ENCODE peak calls at places on chromosomes 4 and X, in six cellular contexts. One of them, this sample, is unnamed.

GRCh38 chr4:22688236-22688635 is 4.5 kb upstream of the GBA3 start:
- DNase-seq in progenitor cell of endocrine pancreas: no peak
- DNase-seq in NCI-H2029 treated with DMSO at 0.1 percent for 48 hours: no peak
- DNase-seq in right cardiac atrium: no peak
- DNase-seq in ELR: peak; percentile 19
- DNase-seq in stimulated activated CD8-positive, alpha-beta memory T cell treated with anti-CD3 and anti-CD28 coated beads, Interleukin-4, amount 100 ng/mL, for 24 hours: no peak
- DNase-seq in this sample: peak; percentile 82

GRCh38 chr4:54731552-54731951 is 73.8 kb downstream of the KIT start:
- DNase-seq in progenitor cell of endocrine pancreas: no peak
- DNase-seq in NCI-H2029 treated with DMSO at 0.1 percent for 48 hours: no peak
- DNase-seq in right cardiac atrium: no peak
- DNase-seq in ELR: no peak
- DNase-seq in stimulated activated CD8-positive, alpha-beta memory T cell treated with anti-CD3 and anti-CD28 coated beads, Interleukin-4, amount 100 ng/mL, for 24 hours: no peak
- DNase-seq in this sample: peak; percentile 74

GRCh38 chr4:15337258-15337657 is 90.6 kb upstream of the C1QTNF7 start:
- DNase-seq in progenitor cell of endocrine pancreas: no peak
- DNase-seq in NCI-H2029 treated with DMSO at 0.1 percent for 48 hours: no peak
- DNase-seq in right cardiac atrium: no peak
- DNase-seq in ELR: no peak
- DNase-seq in stimulated activated CD8-positive, alpha-beta memory T cell treated with anti-CD3 and anti-CD28 coated beads, Interleukin-4, amount 100 ng/mL, for 24 hours: no peak
- DNase-seq in this sample: no peak

GRCh38 chrX:150269613-150270254 is 93.4 kb upstream of the MAMLD1 start:
- DNase-seq in progenitor cell of endocrine pancreas: peak; percentile 27
- DNase-seq in NCI-H2029 treated with DMSO at 0.1 percent for 48 hours: no peak
- DNase-seq in right cardiac atrium: no peak
- DNase-seq in ELR: no peak
- DNase-seq in stimulated activated CD8-positive, alpha-beta memory T cell treated with anti-CD3 and anti-CD28 coated beads, Interleukin-4, amount 100 ng/mL, for 24 hours: no peak
- DNase-seq in this sample: peak; percentile 86

GRCh38 chrX:148755111-148755510 is 254.7 kb downstream of the AFF2 start:
- DNase-seq in progenitor cell of endocrine pancreas: no peak
- DNase-seq in NCI-H2029 treated with DMSO at 0.1 percent for 48 hours: no peak
- DNase-seq in right cardiac atrium: no peak
- DNase-seq in ELR: no peak
- DNase-seq in stimulated activated CD8-positive, alpha-beta memory T cell treated with anti-CD3 and anti-CD28 coated beads, Interleukin-4, amount 100 ng/mL, for 24 hours: no peak
- DNase-seq in this sample: no peak

GRCh38 chrX:154012336-154012991 is 7.2 kb downstream of the IRAK1 start:
- DNase-seq in progenitor cell of endocrine pancreas: no peak
- DNase-seq in NCI-H2029 treated with DMSO at 0.1 percent for 48 hours: no peak
- DNase-seq in right cardiac atrium: no peak
- DNase-seq in ELR: no peak
- DNase-seq in stimulated activated CD8-positive, alpha-beta memory T cell treated with anti-CD3 and anti-CD28 coated beads, Interleukin-4, amount 100 ng/mL, for 24 hours: no peak
- DNase-seq in this sample: no peak

GRCh38 chr4:73452953-73453700 is 17.1 kb downstream of the AFP start:
- DNase-seq in progenitor cell of endocrine pancreas: no peak
- DNase-seq in NCI-H2029 treated with DMSO at 0.1 percent for 48 hours: no peak
- DNase-seq in right cardiac atrium: no peak
- DNase-seq in ELR: no peak
- DNase-seq in stimulated activated CD8-positive, alpha-beta memory T cell treated with anti-CD3 and anti-CD28 coated beads, Interleukin-4, amount 100 ng/mL, for 24 hours: no peak
- DNase-seq in this sample: no peak

GRCh38 chrX:19794690-19795089 is 92.7 kb downstream of the SH3KBP1 start:
- DNase-seq in progenitor cell of endocrine pancreas: no peak
- DNase-seq in NCI-H2029 treated with DMSO at 0.1 percent for 48 hours: no peak
- DNase-seq in right cardiac atrium: no peak
- DNase-seq in ELR: peak; percentile 19
- DNase-seq in stimulated activated CD8-positive, alpha-beta memory T cell treated with anti-CD3 and anti-CD28 coated beads, Interleukin-4, amount 100 ng/mL, for 24 hours: no peak
- DNase-seq in this sample: no peak

GRCh38 chr4:5656415-5656814 is 51.9 kb downstream of the EVC2 start:
- DNase-seq in progenitor cell of endocrine pancreas: no peak
- DNase-seq in NCI-H2029 treated with DMSO at 0.1 percent for 48 hours: no peak
- DNase-seq in right cardiac atrium: no peak
- DNase-seq in ELR: no peak
- DNase-seq in stimulated activated CD8-positive, alpha-beta memory T cell treated with anti-CD3 and anti-CD28 coated beads, Interleukin-4, amount 100 ng/mL, for 24 hours: no peak
- DNase-seq in this sample: no peak

This sample was measured in kidney tubule cell.